ENCODE peak calls at places on chromosomes 11 and 22, in six cellular contexts. E is BJ, W is right cardiac atrium, T is ascending aorta, I is BE2C, B is HAP-1. C is an unnamed sample.

GRCh38 chr22:44870021-44870420 is 117.6 kb downstream of the ARHGAP8 start:
- DNase-seq in B (no peak), W (no peak), E (no peak), I (peak; percentile 54), T (no peak), C (peak; percentile 8)

GRCh38 chr22:49930596-49931412 is 12.4 kb downstream of the CRELD2 start:
- DNase-seq in T (peak; percentile 89), B (peak; percentile 47), E (peak; percentile 19), W (no peak), I (peak; percentile 81), C (no peak)

GRCh38 chr22:50136431-50137047 is 34.0 kb upstream of the PANX2 start:
- DNase-seq in E (no peak), I (no peak), W (no peak), B (peak; percentile 44), T (no peak), C (no peak)

GRCh38 chr11:66850235-66850587 is 6.7 kb upstream of the LRFN4 start:
- DNase-seq in I (no peak), T (peak; percentile 59), W (peak; percentile 37), B (no peak), E (no peak), C (no peak)

GRCh38 chr11:102882389-102883024 is 7.7 kb upstream of the MMP12 start:
- DNase-seq in E (no peak), T (no peak), B (no peak), I (no peak), W (no peak), C (no peak)

GRCh38 chr11:5486421-5486820 is 2.1 kb upstream of the OR52D1 start:
- DNase-seq in I (no peak), T (no peak), B (no peak), W (no peak), E (no peak), C (no peak)

GRCh38 chr11:114440121-114440860 is 1.0 kb downstream of the REXO2 start:
- DNase-seq in E (no peak), I (no peak), T (no peak), W (no peak), B (no peak), C (no peak)

GRCh38 chr11:23555085-23555484 is 694.8 kb upstream of the CCDC179 start:
- DNase-seq in T (no peak), E (peak; percentile 48), I (no peak), W (no peak), B (no peak), C (no peak)

GRCh38 chr11:34284836-34285235 is 73.0 kb downstream of the ABTB2 start:
- DNase-seq in T (no peak), I (no peak), B (no peak), W (no peak), E (no peak), C (no peak)

GRCh38 chr22:27798526-27799333 is 2.8 kb downstream of the MN1 start:
- DNase-seq in E (no peak), I (no peak), W (peak; percentile 64), B (no peak), T (no peak), C (no peak)
- H3K27me3 ChIP-seq in E (peaks cover 6% of the 10 kb centered on the region), I (peaks cover 67% of the 10 kb centered on the region), W (no peaks in the 10 kb centered on the region), B (no peaks in the 10 kb centered on the region), T (no peaks in the 10 kb centered on the region), C (peaks cover 74% of the 10 kb centered on the region)

GRCh38 chr11:2525941-2526807 is 81.4 kb downstream of the KCNQ1 start:
- DNase-seq in I (peak; percentile 1), T (peak; percentile 53), W (peak; percentile 38), B (no peak), E (no peak), C (peak; percentile 59)
- H3K4me3 ChIP-seq in I (no peak overlapping the region), T (no peak overlapping the region), W (no peak overlapping the region), B (no peak overlapping the region), E (no peak overlapping the region), C (no peak overlapping the region)

DNA sequence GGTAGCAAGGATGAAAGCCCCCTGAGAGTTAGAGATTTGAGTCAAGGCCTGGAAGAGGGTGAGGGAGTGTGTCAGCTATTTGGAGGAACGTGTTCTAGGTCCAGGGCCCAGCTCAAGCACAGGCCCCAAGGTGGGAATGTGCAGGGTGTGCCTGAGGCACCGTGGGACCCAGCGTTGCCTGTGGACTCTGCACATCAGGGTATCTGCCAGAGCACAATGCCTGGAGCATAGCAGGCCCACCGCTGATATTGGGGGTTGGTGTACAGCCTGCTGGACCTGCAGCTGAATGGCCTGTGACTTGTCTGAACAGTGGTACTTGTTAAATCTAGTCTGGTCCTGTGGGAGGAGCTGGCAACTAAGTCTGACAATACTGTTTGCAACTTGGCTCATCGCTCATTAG is 131.7 kb downstream of the GRIK4 start:
- DNase-seq in W (no peak), B (no peak), E (no peak), I (peak; percentile 29), T (no peak), C (no peak)
- H3K27me3 ChIP-seq in W (peaks cover 2% of the 10 kb centered on the region), B (no peaks in the 10 kb centered on the region), E (no peaks in the 10 kb centered on the region), I (no peaks in the 10 kb centered on the region), T (no peaks in the 10 kb centered on the region), C (peaks cover 10% of the 10 kb centered on the region)

GRCh38 chr22:26515938-26516337 is 3.7 kb upstream of the TFIP11 start:
- DNase-seq in T (no peak), B (no peak), E (no peak), I (no peak), W (no peak), C (no peak)
- H3K4me3 ChIP-seq in T (no peak overlapping the region), B (no peak overlapping the region), E (no peak overlapping the region), I (no peak overlapping the region), W (no peak overlapping the region), C (no peak overlapping the region)

DNA sequence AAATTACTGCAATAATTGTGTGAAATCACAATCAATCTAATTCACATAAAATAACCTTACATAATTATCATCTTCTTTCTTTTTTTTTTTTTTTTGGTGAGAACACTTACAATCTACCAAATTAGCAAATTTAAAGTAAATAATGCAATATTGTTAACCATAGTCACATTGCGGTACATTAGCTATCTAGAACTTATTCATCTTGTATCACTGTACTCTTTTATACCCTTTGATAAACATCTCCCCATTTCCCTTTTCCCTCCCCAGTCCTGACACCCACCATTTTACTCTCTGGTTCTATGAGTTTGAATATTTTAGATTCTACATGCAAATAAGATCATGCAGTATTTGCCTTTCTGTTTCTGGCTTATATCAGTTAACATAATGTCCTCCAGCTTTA is 24.0 kb upstream of the PRAME start:
- DNase-seq in B (no peak), W (no peak), T (no peak), E (no peak), I (no peak), C (no peak)
- H3K27me3 ChIP-seq in B (peaks cover 8% of the 10 kb centered on the region), W (no peaks in the 10 kb centered on the region), T (no peaks in the 10 kb centered on the region), E (no peaks in the 10 kb centered on the region), I (peaks cover 23% of the 10 kb centered on the region), C (peaks cover 28% of the 10 kb centered on the region)

GRCh38 chr11:12674571-12674935 is 332 bp downstream of the TEAD1 start:
- DNase-seq in B (no peak), T (no peak), W (no peak), I (no peak), E (no peak), C (no peak)

GRCh38 chr11:12677131-12677530 is 2.9 kb downstream of the TEAD1 start:
- DNase-seq in T (no peak), E (no peak), B (no peak), I (peak; percentile 52), W (peak; percentile 56), C (no peak)

GRCh38 chr11:12678092-12678491 is 3.9 kb downstream of the TEAD1 start:
- DNase-seq in I (no peak), T (no peak), E (no peak), B (no peak), W (no peak), C (no peak)

GRCh38 chr11:12674936-12675696 is 895 bp downstream of the TEAD1 start:
- DNase-seq in B (no peak), I (no peak), E (no peak), T (peak; percentile 75), W (peak; percentile 80), C (no peak)

DNA sequence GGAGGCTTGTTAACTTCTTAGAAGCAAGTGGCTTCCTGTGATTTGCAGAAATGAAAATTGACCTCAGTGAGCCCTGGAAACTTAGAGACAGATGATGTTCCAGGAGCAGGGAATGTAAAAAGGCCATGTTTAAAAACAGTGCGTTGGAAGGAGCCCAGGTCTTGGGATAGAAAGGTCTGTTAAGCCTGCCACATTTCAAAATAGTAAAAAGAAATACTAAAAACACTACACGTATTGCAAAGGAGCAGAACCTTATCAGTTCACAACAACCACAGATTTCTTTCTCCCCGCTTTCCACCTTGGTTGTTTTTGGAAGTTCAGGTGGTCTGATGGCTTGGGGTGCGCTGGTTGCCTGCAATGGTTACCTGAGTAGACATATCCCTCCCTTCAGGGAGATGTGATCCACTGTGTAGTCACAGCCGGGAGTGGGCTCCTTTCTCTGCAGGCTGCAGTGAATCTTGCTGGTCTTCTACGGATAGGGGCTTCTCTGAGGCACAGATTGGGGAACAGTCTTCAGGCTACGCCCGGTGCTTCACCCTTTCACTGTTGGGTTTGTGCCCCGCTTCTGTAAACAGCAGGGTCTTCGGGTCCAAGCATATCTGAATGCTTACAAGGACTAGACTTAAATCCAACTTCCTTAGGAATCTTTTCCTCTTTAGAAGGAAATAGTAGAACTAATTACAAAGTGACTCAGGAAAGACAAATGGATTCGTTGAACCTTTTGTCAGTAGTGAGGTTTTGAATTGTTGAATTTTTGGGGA is 1.9 kb downstream of the TEAD1 start:
- DNase-seq in I (no peak), B (peak; percentile 45), T (no peak), E (no peak), W (peak; percentile 41), C (no peak)
- H3K4me3 ChIP-seq in I (peak overlapping the region; percentile 86), B (peak overlapping the region; percentile 58), T (peak overlapping the region; percentile 85), E (peak overlapping the region; percentile 61), W (peak overlapping the region; percentile 92), C (peak overlapping the region; percentile 48)

GRCh38 chr22:38397189-38398097 is 57.6 kb downstream of the KCNJ4 start:
- DNase-seq in T (no peak), W (peak; percentile 85), E (no peak), B (peak; percentile 38), I (no peak), C (peak; percentile 90)
- H3K27me3 ChIP-seq in T (no peaks in the 10 kb centered on the region), W (no peaks in the 10 kb centered on the region), E (peaks cover 7% of the 10 kb centered on the region), B (no peaks in the 10 kb centered on the region), I (no peaks in the 10 kb centered on the region), C (no peaks in the 10 kb centered on the region)